ENCODE peak calls at places on chromosomes 2 and 18, in nine cellular contexts. R is colonic mucosa; K is lower lobe of right lung; C is upper lobe of right lung; E is heart right ventricle; Q is CD4-positive, alpha-beta T cell; J is cardiac muscle cell; O is hepatocyte; I is stomach. M is an unnamed sample.

GRCh38 chr2:189102735-189103134 is 76.8 kb downstream of the COL5A2 start:
- DNase-seq in E (no peak), Q (no peak), R (no peak), O (no peak), J (no peak), C (no peak), I (no peak), K (no peak), M (no peak)

GRCh38 chr2:59249441-59250330 is 1008.6 kb upstream of the FANCL start:
- DNase-seq in C (no peak), Q (no peak), R (no peak), I (no peak), K (no peak), J (no peak), O (peak; percentile 6), E (no peak), M (no peak)

GRCh38 chr2:224098473-224098872 is 59.4 kb upstream of the SERPINE2 start:
- DNase-seq in C (no peak), I (no peak), Q (no peak), E (peak; percentile 69), J (no peak), K (no peak), R (no peak), O (no peak), M (no peak)

GRCh38 chr2:177340158-177340557 is 52.4 kb upstream of the AGPS start:
- DNase-seq in O (no peak), I (no peak), C (no peak), E (no peak), Q (no peak), R (no peak), K (no peak), J (no peak), M (no peak)

GRCh38 chr2:142280846-142281245 is 150.0 kb upstream of the LRP1B start:
- DNase-seq in K (no peak), R (no peak), Q (no peak), J (no peak), I (no peak), C (no peak), E (no peak), O (no peak), M (peak; percentile 41)

GRCh38 chr2:127675335-127676261 is at the start of gene LIMS2:
- DNase-seq in I (peak; percentile 30), J (peak; percentile 81), R (no peak), K (peak; percentile 74), E (peak; percentile 74), O (peak; percentile 42), C (peak; percentile 80), Q (no peak), M (no peak)

GRCh38 chr2:46298272-46298521 is 990 bp downstream of the EPAS1 start:
- DNase-seq in R (no peak), Q (no peak), I (no peak), C (no peak), K (no peak), O (no peak), J (no peak), E (no peak), M (no peak)

GRCh38 chr2:241620419-241620769 is 16.6 kb downstream of the THAP4 start:
- DNase-seq in C (no peak), I (no peak), O (no peak), Q (no peak), J (no peak), K (no peak), E (no peak), R (no peak), M (no peak)

GRCh38 chr2:21422050-21422449 is 298.3 kb downstream of the TDRD15 start:
- DNase-seq in E (peak; percentile 9), K (peak; percentile 56), J (peak; percentile 67), Q (no peak), C (peak; percentile 83), R (peak; percentile 27), I (no peak), O (peak; percentile 51), M (peak; percentile 91)

GRCh38 chr2:166106431-166107015 is 21.3 kb downstream of the SCN1A start:
- DNase-seq in J (peak; percentile 59), R (no peak), E (no peak), K (no peak), Q (no peak), O (peak; percentile 13), I (no peak), C (no peak), M (peak; percentile 25)

GRCh38 chr18:47772374-47773248 is 157.8 kb downstream of the SMAD2 start:
- DNase-seq in C (peak; percentile 90), Q (peak; percentile 27), J (peak; percentile 66), R (peak; percentile 81), O (peak; percentile 68), K (peak; percentile 84), I (peak; percentile 78), E (peak; percentile 23), M (peak; percentile 90)

GRCh38 chr2:230877737-230878598 is 13.2 kb downstream of the ITM2C start:
- DNase-seq in O (no peak), K (no peak), C (peak; percentile 43), J (no peak), E (no peak), R (no peak), I (no peak), Q (no peak), M (no peak)

GRCh38 chr2:119195001-119195400 is 28.6 kb upstream of the STEAP3 start:
- DNase-seq in I (no peak), O (no peak), C (no peak), Q (no peak), E (no peak), R (no peak), K (no peak), J (no peak), M (no peak)

GRCh38 chr2:119197125-119197403 is 26.6 kb upstream of the STEAP3 start:
- DNase-seq in E (no peak), O (no peak), J (no peak), R (no peak), Q (no peak), I (no peak), C (no peak), K (no peak), M (no peak)

GRCh38 chr2:119197529-119198266 is 25.9 kb upstream of the STEAP3 start:
- DNase-seq in Q (no peak), C (no peak), J (no peak), I (no peak), E (no peak), O (no peak), R (no peak), K (no peak), M (no peak)

GRCh38 chr2:119196301-119197124 is 27.1 kb upstream of the STEAP3 start:
- DNase-seq in C (no peak), Q (no peak), E (no peak), J (no peak), R (no peak), I (no peak), K (no peak), O (no peak), M (no peak)

GRCh38 chr2:119195887-119196286 is 27.7 kb upstream of the STEAP3 start:
- DNase-seq in C (no peak), K (no peak), Q (no peak), O (no peak), I (no peak), J (no peak), R (no peak), E (no peak), M (no peak)
- TF ChIP-seq CTCF in C (no peak), K (no peak), Q (no peak), O (no peak), I (no peak), J (no peak), R (no peak), E (no peak), M (no peak)

DNA sequence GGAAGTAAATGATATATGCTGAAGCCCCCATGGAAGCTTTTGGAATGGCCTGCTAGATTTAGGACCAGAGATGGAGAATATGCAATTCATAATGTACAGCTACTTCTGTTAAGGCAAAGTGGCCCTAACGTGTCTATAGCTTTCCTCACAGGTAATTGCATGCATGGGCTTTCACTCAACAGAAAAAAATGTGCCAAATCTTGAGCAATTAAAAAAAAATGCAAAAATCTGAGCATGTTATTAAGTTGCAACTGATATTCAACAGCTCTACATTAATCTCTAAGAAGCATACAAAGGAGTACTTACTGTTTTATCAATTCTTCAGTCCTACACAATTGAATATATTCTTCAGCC is 79.6 kb downstream of the EFEMP1 start:
- DNase-seq in J (no peak), R (no peak), O (no peak), Q (no peak), I (no peak), K (no peak), E (no peak), C (no peak), M (no peak)
- H3K27ac ChIP-seq in J (no peak overlapping the region), R (no peak overlapping the region), O (peak overlapping the region; percentile 75), Q (no peak overlapping the region), I (no peak overlapping the region), K (peak overlapping the region; percentile 54), E (no peak overlapping the region), C (peak overlapping the region; percentile 47), M (no peak overlapping the region)

GRCh38 chr2:106080955-106081354 is 113.1 kb downstream of the UXS1 start:
- DNase-seq in K (no peak), I (no peak), E (no peak), R (no peak), C (no peak), J (no peak), Q (no peak), O (no peak), M (no peak)

GRCh38 chr2:106089611-106090010 is 104.5 kb downstream of the UXS1 start:
- DNase-seq in I (no peak), O (no peak), E (no peak), J (no peak), Q (no peak), R (no peak), K (no peak), C (no peak), M (no peak)

GRCh38 chr2:106091219-106091618 is 102.9 kb downstream of the UXS1 start:
- DNase-seq in R (no peak), K (no peak), E (no peak), Q (no peak), J (no peak), I (no peak), C (no peak), O (no peak), M (no peak)

GRCh38 chr2:106085441-106085911 is 108.6 kb downstream of the UXS1 start:
- DNase-seq in I (peak; percentile 45), Q (peak; percentile 49), J (peak; percentile 54), E (peak; percentile 61), C (no peak), O (peak; percentile 64), K (no peak), R (peak; percentile 50), M (no peak)
- TF ChIP-seq CTCF in I (peak; percentile 24), Q (peak; percentile 61), J (peak; percentile 62), E (peak; percentile 58), C (peak; percentile 43), O (peak; percentile 48), K (peak; percentile 29), R (no peak), M (peak; percentile 35)

GRCh38 chr2:41965886-41966285 is 81.9 kb upstream of the PKDCC start:
- DNase-seq in Q (no peak), O (no peak), K (no peak), E (no peak), I (no peak), R (peak; percentile 38), C (no peak), J (no peak), M (no peak)
- H3K27ac ChIP-seq in Q (no peak overlapping the region), O (peak overlapping the region; percentile 48), K (no peak overlapping the region), E (peak overlapping the region; percentile 74), I (no peak overlapping the region), R (no peak overlapping the region), C (peak overlapping the region; percentile 56), J (no peak overlapping the region), M (no peak overlapping the region)

GRCh38 chr2:50476174-50476573 is 555.8 kb downstream of the NRXN1 start:
- DNase-seq in R (no peak), Q (no peak), C (no peak), K (no peak), O (no peak), I (no peak), E (no peak), J (no peak), M (no peak)
- TF ChIP-seq CTCF in R (no peak), Q (no peak), C (no peak), K (no peak), O (no peak), I (no peak), E (no peak), J (no peak), M (peak; percentile 63)